ENCODE peak calls at places on chromosomes 4 and X, in four cellular contexts. One of them, this sample, is unnamed.

GRCh38 chr4:75817901-75818300 is 84.4 kb downstream of the PPEF2 start:
- DNase-seq in GM12878: no peak
- DNase-seq in A549: no peak
- DNase-seq in K562: no peak
- DNase-seq in this sample: no peak

GRCh38 chr4:211033-211511 is 86.8 kb downstream of the ZNF718 start:
- DNase-seq in K562: no peak
- DNase-seq in A549: no peak
- DNase-seq in GM12878: peak
- DNase-seq in this sample: no peak

GRCh38 chr4:7638984-7639789 is 204.5 kb upstream of the PSAPL1 start:
- DNase-seq in GM12878: no peak
- DNase-seq in K562: no peak
- DNase-seq in A549: no peak
- DNase-seq in this sample: peak

GRCh38 chrX:78377186-78377585 is 49.8 kb upstream of the CYSLTR1 start:
- DNase-seq in GM12878: no peak
- DNase-seq in A549: no peak
- DNase-seq in K562: no peak
- DNase-seq in this sample: no peak

GRCh38 chrX:40843643-40844042 is 108.3 kb upstream of the MED14 start:
- DNase-seq in K562: no peak
- DNase-seq in A549: no peak
- DNase-seq in GM12878: no peak
- DNase-seq in this sample: no peak

GRCh38 chr4:148043990-148044645 is 312.2 kb downstream of the ARHGAP10 start:
- DNase-seq in A549: no peak
- DNase-seq in GM12878: no peak
- DNase-seq in K562: no peak
- DNase-seq in this sample: no peak

GRCh38 chr4:67687639-67688038 is 13.3 kb downstream of the UBA6 start:
- DNase-seq in GM12878: no peak
- DNase-seq in A549: no peak
- DNase-seq in K562: no peak
- DNase-seq in this sample: no peak

GRCh38 chr4:153036931-153037330 is 100.8 kb downstream of the FHDC1 start:
- DNase-seq in GM12878: no peak
- DNase-seq in A549: no peak
- DNase-seq in K562: no peak
- DNase-seq in this sample: no peak

GRCh38 chr4:124445071-124445470 is 267.5 kb downstream of the ANKRD50 start:
- DNase-seq in A549: no peak
- DNase-seq in GM12878: no peak
- DNase-seq in K562: no peak
- DNase-seq in this sample: no peak

GRCh38 chrX:68077378-68077777 is 355.9 kb downstream of the OPHN1 start:
- DNase-seq in A549: no peak
- DNase-seq in GM12878: no peak
- DNase-seq in K562: no peak
- DNase-seq in this sample: no peak

GRCh38 chr4:158610790-158611189 is 60.9 kb downstream of the C4orf46 start:
- DNase-seq in GM12878: no peak
- DNase-seq in A549: no peak
- DNase-seq in K562: no peak
- DNase-seq in this sample: no peak

GRCh38 chr4:114613579-114613978 is 15.0 kb downstream of the UGT8 start:
- DNase-seq in A549: no peak
- DNase-seq in GM12878: no peak
- DNase-seq in K562: no peak
- DNase-seq in this sample: no peak

GRCh38 chr4:163486321-163486720 is 8.2 kb upstream of the TMA16 start:
- DNase-seq in A549: no peak
- DNase-seq in GM12878: no peak
- DNase-seq in K562: no peak
- DNase-seq in this sample: no peak

GRCh38 chr4:163489929-163490328 is 4.6 kb upstream of the TMA16 start:
- DNase-seq in GM12878: no peak
- DNase-seq in A549: no peak
- DNase-seq in K562: no peak
- DNase-seq in this sample: no peak

GRCh38 chr4:163482197-163482596 is 8.6 kb upstream of the TKTL2 start:
- DNase-seq in A549: no peak
- DNase-seq in GM12878: no peak
- DNase-seq in K562: no peak
- DNase-seq in this sample: no peak

GRCh38 chr4:163484906-163485305 is 9.6 kb upstream of the TMA16 start:
- DNase-seq in GM12878: no peak
- DNase-seq in A549: peak
- DNase-seq in K562: peak
- DNase-seq in this sample: peak
- TF ChIP-seq MAX in GM12878: no peak
- TF ChIP-seq MAX in A549: no peak
- TF ChIP-seq MAX in K562: no peak
- TF ChIP-seq MAX in this sample: no peak

GRCh38 chr4:8769645-8770517 is 101.8 kb downstream of the HMX1 start:
- DNase-seq in A549: no peak
- DNase-seq in K562: no peak
- DNase-seq in GM12878: no peak
- DNase-seq in this sample: no peak

GRCh38 chr4:8765631-8766590 is 105.7 kb downstream of the HMX1 start:
- DNase-seq in GM12878: no peak
- DNase-seq in K562: no peak
- DNase-seq in A549: no peak
- DNase-seq in this sample: no peak

GRCh38 chr4:8770518-8771257 is 101.0 kb downstream of the HMX1 start:
- DNase-seq in K562: no peak
- DNase-seq in GM12878: no peak
- DNase-seq in A549: no peak
- DNase-seq in this sample: no peak

GRCh38 chr4:8766610-8767009 is 105.0 kb downstream of the HMX1 start:
- DNase-seq in K562: no peak
- DNase-seq in GM12878: no peak
- DNase-seq in A549: no peak
- DNase-seq in this sample: no peak

GRCh38 chr4:8768357-8768999 is 103.2 kb downstream of the HMX1 start:
- DNase-seq in A549: no peak
- DNase-seq in K562: no peak
- DNase-seq in GM12878: no peak
- DNase-seq in this sample: no peak
- TF ChIP-seq JUNB in A549: no peak
- TF ChIP-seq JUNB in K562: no peak
- TF ChIP-seq JUNB in GM12878: no peak
- TF ChIP-seq JUNB in this sample: no peak

DNA sequence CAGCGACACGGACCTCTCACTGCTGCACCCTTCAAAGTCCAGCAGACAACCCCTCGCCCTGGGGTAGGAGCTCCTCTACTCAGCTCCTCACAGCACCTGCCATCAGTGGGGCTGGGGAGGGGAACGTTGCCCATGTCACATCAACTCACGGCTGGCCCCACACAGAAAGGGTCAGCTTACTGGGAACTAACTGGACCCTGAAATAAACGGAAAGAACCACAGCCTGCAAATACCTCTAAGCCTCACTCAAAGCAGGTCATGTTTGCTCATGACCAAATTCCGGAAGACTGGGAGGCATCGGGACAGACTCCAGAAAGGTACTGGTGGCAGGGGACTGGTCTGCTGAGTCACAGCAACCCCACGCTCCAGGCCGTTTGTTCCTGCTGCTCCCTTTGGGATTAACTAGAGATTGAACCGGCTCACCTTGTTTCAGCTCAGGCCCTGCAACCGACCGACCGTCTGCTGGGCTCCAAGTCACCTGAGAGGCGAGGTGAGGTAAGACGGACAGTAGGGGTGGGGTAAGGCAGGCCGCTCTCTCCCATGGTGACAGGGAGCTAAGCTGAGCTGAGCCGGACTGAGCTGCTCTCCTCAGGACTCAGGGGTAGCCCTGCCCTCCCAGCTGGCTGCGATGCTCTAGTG is 5.6 kb downstream of the G6PD start:
- DNase-seq in GM12878: no peak
- DNase-seq in A549: no peak
- DNase-seq in K562: no peak
- DNase-seq in this sample: peak
- TF ChIP-seq CHD2 in GM12878: no peak
- TF ChIP-seq CHD2 in A549: no peak
- TF ChIP-seq CHD2 in K562: no peak
- TF ChIP-seq CHD2 in this sample: no peak

GRCh38 chr4:27685947-27686346 is 825.3 kb downstream of the STIM2 start:
- DNase-seq in GM12878: no peak
- DNase-seq in K562: no peak
- DNase-seq in A549: no peak
- DNase-seq in this sample: no peak

DNA sequence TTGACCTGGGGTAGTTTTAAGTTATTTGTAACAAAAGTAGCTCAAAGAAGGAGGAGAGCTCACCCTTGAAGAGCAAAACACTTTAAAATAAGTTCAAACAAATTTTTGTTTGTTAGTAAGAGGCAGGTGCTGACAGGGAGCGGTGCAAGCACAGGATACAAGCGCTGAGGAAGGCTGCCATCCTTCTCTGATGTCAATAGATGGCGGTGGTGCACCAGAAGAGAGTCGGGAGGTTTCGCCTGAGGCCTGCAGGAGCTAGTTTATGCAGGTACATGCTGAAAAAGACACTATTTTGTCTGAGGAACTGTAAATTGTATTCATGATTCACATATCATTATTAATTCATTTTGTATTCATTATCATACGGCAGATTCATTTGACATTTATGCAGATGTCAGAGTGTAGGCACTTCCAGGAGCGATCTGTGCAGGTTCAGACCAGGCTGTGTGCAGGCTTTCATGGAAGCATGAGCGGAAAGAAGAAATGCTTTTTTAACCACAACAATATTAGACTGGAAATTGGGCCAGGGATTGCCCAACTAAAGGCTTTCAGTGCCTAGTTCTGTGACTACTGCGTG is 823.9 kb downstream of the STIM2 start:
- DNase-seq in GM12878: no peak
- DNase-seq in K562: peak
- DNase-seq in A549: no peak
- DNase-seq in this sample: peak
- TF ChIP-seq MAX in GM12878: no peak
- TF ChIP-seq MAX in K562: no peak
- TF ChIP-seq MAX in A549: no peak
- TF ChIP-seq MAX in this sample: no peak

DNA sequence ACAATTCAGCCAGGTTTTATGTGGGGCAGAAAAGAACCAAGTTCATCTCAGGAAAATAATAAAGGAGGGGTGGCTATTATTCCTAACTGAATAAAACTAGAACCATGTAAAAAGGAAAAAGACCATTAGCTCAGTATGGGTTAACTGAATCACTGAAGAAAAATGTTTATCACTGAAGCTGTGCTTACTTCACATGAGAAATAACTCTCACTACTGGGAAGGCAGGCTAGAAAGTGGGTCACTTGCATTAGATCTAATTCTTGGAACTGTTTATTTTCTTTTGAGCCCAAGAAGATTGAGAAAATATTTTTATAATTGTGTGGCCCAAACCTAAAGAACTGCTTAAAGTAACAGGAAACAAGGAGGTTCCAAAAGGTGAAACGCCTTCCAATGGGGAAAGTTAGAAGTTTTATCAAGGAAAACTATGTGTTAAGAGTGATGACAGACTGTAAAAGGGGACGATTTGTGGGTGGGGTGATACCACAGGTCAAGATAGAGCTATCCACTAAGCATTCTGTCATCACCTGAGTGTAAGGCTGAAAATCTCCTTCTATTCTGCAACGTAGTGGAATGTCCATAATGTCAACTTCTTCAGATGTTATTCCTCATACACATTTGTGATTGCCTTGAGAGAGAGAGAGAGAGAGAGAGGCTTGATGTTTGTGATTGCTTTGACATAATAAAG is 1083.5 kb downstream of the PCDH7 start:
- DNase-seq in A549: no peak
- DNase-seq in GM12878: no peak
- DNase-seq in K562: no peak
- DNase-seq in this sample: no peak
- TF ChIP-seq JUNB in A549: no peak
- TF ChIP-seq JUNB in GM12878: no peak
- TF ChIP-seq JUNB in K562: no peak
- TF ChIP-seq JUNB in this sample: no peak

GRCh38 chr4:168509786-168510185 is 12.9 kb downstream of the PALLD start:
- DNase-seq in GM12878: no peak
- DNase-seq in K562: no peak
- DNase-seq in A549: no peak
- DNase-seq in this sample: no peak
- TF ChIP-seq CHD2 in GM12878: no peak
- TF ChIP-seq CHD2 in K562: no peak
- TF ChIP-seq CHD2 in A549: no peak
- TF ChIP-seq CHD2 in this sample: no peak

GRCh38 chr4:56690393-56690971 is 9.4 kb upstream of the HOPX start:
- DNase-seq in GM12878: no peak
- DNase-seq in A549: no peak
- DNase-seq in K562: no peak
- DNase-seq in this sample: no peak

GRCh38 chr4:56689661-56690060 is 8.6 kb upstream of the HOPX start:
- DNase-seq in GM12878: no peak
- DNase-seq in K562: no peak
- DNase-seq in A549: no peak
- DNase-seq in this sample: no peak

GRCh38 chr4:56691425-56691824 is 10.3 kb upstream of the HOPX start:
- DNase-seq in A549: no peak
- DNase-seq in GM12878: no peak
- DNase-seq in K562: no peak
- DNase-seq in this sample: no peak

GRCh38 chr4:56688094-56688647 is 7.1 kb upstream of the HOPX start:
- DNase-seq in A549: no peak
- DNase-seq in K562: no peak
- DNase-seq in GM12878: no peak
- DNase-seq in this sample: no peak

GRCh38 chr4:56689231-56689630 is 8.1 kb upstream of the HOPX start:
- DNase-seq in A549: no peak
- DNase-seq in GM12878: no peak
- DNase-seq in K562: no peak
- DNase-seq in this sample: no peak
- TF ChIP-seq MAX in A549: no peak
- TF ChIP-seq MAX in GM12878: no peak
- TF ChIP-seq MAX in K562: no peak
- TF ChIP-seq MAX in this sample: no peak

GRCh38 chr4:2796261-2797187 is 3.6 kb downstream of the SH3BP2 start:
- DNase-seq in A549: no peak
- DNase-seq in K562: no peak
- DNase-seq in GM12878: no peak
- DNase-seq in this sample: no peak
- TF ChIP-seq JUNB in A549: no peak
- TF ChIP-seq JUNB in K562: no peak
- TF ChIP-seq JUNB in GM12878: no peak
- TF ChIP-seq JUNB in this sample: no peak

GRCh38 chr4:150336676-150337412 is 245.1 kb upstream of the MAB21L2 start:
- DNase-seq in GM12878: no peak
- DNase-seq in K562: no peak
- DNase-seq in A549: no peak
- DNase-seq in this sample: no peak
- TF ChIP-seq CHD2 in GM12878: no peak
- TF ChIP-seq CHD2 in K562: no peak
- TF ChIP-seq CHD2 in A549: no peak
- TF ChIP-seq CHD2 in this sample: no peak

GRCh38 chr4:151202851-151203455 is 74.0 kb upstream of the PRSS48 start:
- DNase-seq in K562: no peak
- DNase-seq in GM12878: no peak
- DNase-seq in A549: no peak
- DNase-seq in this sample: no peak
- TF ChIP-seq MAX in K562: no peak
- TF ChIP-seq MAX in GM12878: no peak
- TF ChIP-seq MAX in A549: no peak
- TF ChIP-seq MAX in this sample: no peak